ENCODE peak calls at places on chromosome 22, in five cellular contexts. R is G401, W is A549, G is left kidney, C is fibroblast of lung. E is an unnamed sample.

GRCh38 chr22:24427500-24428164 is at the start of gene ADORA2A:
- DNase-seq in R (no peak), W (no peak), G (no peak), C (no peak), E (no peak)

GRCh38 chr22:31715157-31715778 is 34.7 kb downstream of the PRR14L start:
- DNase-seq in R (no peak), W (no peak), G (no peak), C (no peak), E (no peak)

GRCh38 chr22:31578171-31578570 is 81.8 kb downstream of the SFI1 start:
- DNase-seq in R (peak; percentile 66), W (no peak), G (no peak), C (no peak), E (no peak)

GRCh38 chr22:50305658-50306566 is 1.5 kb downstream of the PLXNB2 start:
- DNase-seq in R (peak; percentile 61), W (peak; percentile 80), G (peak; percentile 96), C (peak; percentile 96), E (peak; percentile 92)

GRCh38 chr22:44109417-44109816 is 71.3 kb upstream of the PARVG start:
- DNase-seq in R (no peak), W (no peak), G (peak; percentile 15), C (no peak), E (no peak)

GRCh38 chr22:39396797-39397195 is 2.8 kb upstream of the TAB1 start:
- DNase-seq in R (peak; percentile 89), W (no peak), G (no peak), C (no peak), E (no peak)

GRCh38 chr22:22488736-22489135 is 19.8 kb downstream of the ZNF280B start:
- DNase-seq in R (no peak), W (no peak), G (no peak), C (no peak), E (no peak)

GRCh38 chr22:27602390-27602789 is 199.2 kb downstream of the MN1 start:
- DNase-seq in R (no peak), W (no peak), G (no peak), C (no peak), E (no peak)

GRCh38 chr22:27100323-27100722 is 442.9 kb downstream of the MIAT start:
- DNase-seq in R (no peak), W (no peak), G (no peak), C (no peak), E (no peak)

GRCh38 chr22:39723463-39723862 is 152.9 kb downstream of the CACNA1I start:
- DNase-seq in R (no peak), W (no peak), G (no peak), C (no peak), E (no peak)

GRCh38 chr22:48750282-48750681 is 1077.4 kb downstream of the BRD1 start:
- DNase-seq in R (no peak), W (no peak), G (no peak), C (no peak), E (no peak)

GRCh38 chr22:17964153-17964552 is 60.2 kb downstream of the MICAL3 start:
- DNase-seq in R (no peak), W (no peak), G (peak; percentile 34), C (peak; percentile 57), E (no peak)

GRCh38 chr22:19807161-19807913 is 46.8 kb downstream of the TBX1 start:
- DNase-seq in R (no peak), W (no peak), G (no peak), C (no peak), E (no peak)

GRCh38 chr22:28075260-28075981 is 156.4 kb upstream of the PITPNB start:
- DNase-seq in R (no peak), W (peak; percentile 5), G (peak; percentile 55), C (peak; percentile 90), E (peak; percentile 74)

GRCh38 chr22:38286915-38287669 is 14.3 kb upstream of the TMEM184B start:
- DNase-seq in R (no peak), W (no peak), G (no peak), C (no peak), E (no peak)